ENCODE peak calls at places on chromosomes 7 and 10, in ten cellular contexts. P is GM13976, U is IMR-90, T is AG04450, H is heart right ventricle, J is AG04449, F is cardiac muscle cell, N is astrocyte, Z is fibroblast of lung, V is brain microvascular endothelial cell. I is an unnamed sample.

GRCh38 chr10:35533565-35533964 is 71.6 kb upstream of the GJD4 start:
- DNase-seq in P (no peak), U (no peak), T (no peak), H (no peak), J (no peak), F (peak; percentile 63), N (peak; percentile 63), Z (peak; percentile 15), V (no peak), I (no peak)

GRCh38 chr10:89591796-89592271 is 53.2 kb downstream of the PANK1 start:
- DNase-seq in P (no peak), U (peak; percentile 32), T (no peak), H (peak; percentile 53), J (no peak), F (peak; percentile 21), N (peak; percentile 16), Z (peak; percentile 60), V (peak; percentile 23), I (no peak)

GRCh38 chr7:8937204-8937603 is 503.8 kb downstream of the NXPH1 start:
- DNase-seq in P (no peak), U (no peak), T (no peak), H (no peak), J (no peak), F (no peak), N (no peak), Z (no peak), V (no peak), I (no peak)

GRCh38 chr7:28999839-29000238 is 41.7 kb upstream of the TRIL start:
- DNase-seq in P (no peak), U (no peak), T (no peak), H (no peak), J (no peak), F (no peak), N (no peak), Z (no peak), V (no peak), I (no peak)

GRCh38 chr10:47330804-47331203 is 8.6 kb downstream of the GDF2 start:
- DNase-seq in P (no peak), U (no peak), T (no peak), H (no peak), J (no peak), F (no peak), N (no peak), Z (no peak), V (no peak), I (no peak)

GRCh38 chr7:46738713-46739220 is 817.7 kb upstream of the IGFBP3 start:
- DNase-seq in P (no peak), U (peak; percentile 46), T (no peak), H (no peak), J (no peak), F (no peak), N (peak; percentile 30), Z (peak; percentile 23), V (no peak), I (no peak)

GRCh38 chr7:26865094-26865388 is 651 bp upstream of the SKAP2 start:
- DNase-seq in P (no peak), U (no peak), T (no peak), H (no peak), J (no peak), F (no peak), N (no peak), Z (no peak), V (no peak), I (no peak)

GRCh38 chr7:151444632-151445031 is 4.7 kb upstream of the CRYGN start:
- DNase-seq in P (no peak), U (no peak), T (no peak), H (no peak), J (no peak), F (no peak), N (no peak), Z (no peak), V (no peak), I (no peak)

GRCh38 chr10:4291995-4292394 is 507.0 kb upstream of the KLF6 start:
- DNase-seq in P (no peak), U (no peak), T (no peak), H (no peak), J (no peak), F (no peak), N (no peak), Z (peak; percentile 70), V (no peak), I (no peak)

GRCh38 chr10:76942556-76943416 is 694.8 kb downstream of the KCNMA1 start:
- DNase-seq in P (no peak), U (peak; percentile 29), T (no peak), H (no peak), J (no peak), F (peak; percentile 17), N (no peak), Z (no peak), V (no peak), I (no peak)

GRCh38 chr10:23191764-23192395 is at the start of gene PTF1A:
- DNase-seq in P (no peak), U (no peak), T (no peak), H (no peak), J (no peak), F (no peak), N (no peak), Z (no peak), V (no peak), I (no peak)

GRCh38 chr7:45652630-45653029 is 78.5 kb downstream of the ADCY1 start:
- DNase-seq in P (no peak), U (no peak), T (no peak), H (no peak), J (no peak), F (no peak), N (no peak), Z (no peak), V (no peak), I (no peak)

GRCh38 chr10:103833731-103834365 is 21.5 kb downstream of the SH3PXD2A start:
- DNase-seq in P (no peak), U (no peak), T (no peak), H (peak; percentile 92), J (no peak), F (peak; percentile 82), N (no peak), Z (peak; percentile 50), V (no peak), I (no peak)

DNA sequence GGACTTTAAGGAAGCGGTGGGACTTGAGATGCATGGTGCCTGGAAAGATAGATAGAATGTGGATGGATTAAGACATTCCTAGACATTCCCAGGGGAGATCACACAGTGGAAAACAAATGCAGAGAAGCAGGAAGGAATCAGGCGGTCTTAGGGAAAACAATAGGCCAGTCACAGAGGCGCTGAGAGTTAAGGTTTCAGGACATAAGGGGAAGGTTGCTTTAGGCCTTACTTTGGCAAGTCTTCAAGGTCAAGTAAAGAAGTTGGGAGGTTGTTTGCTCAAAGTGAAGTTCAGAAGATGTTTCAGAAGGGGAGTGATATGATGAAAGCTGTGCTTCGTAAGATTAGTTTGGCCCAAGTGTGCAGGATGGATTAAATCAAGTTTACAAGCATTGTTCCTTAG is 109.4 kb downstream of the SUGCT start:
- DNase-seq in P (no peak), U (no peak), T (no peak), H (no peak), J (no peak), F (peak; percentile 31), N (no peak), Z (no peak), V (no peak), I (no peak)
- TF ChIP-seq CTCF in P (no peak), U (no peak), T (no peak), H (no peak), J (no peak), F (no peak), N (no peak), Z (no peak), V (no peak), I (no peak)

DNA sequence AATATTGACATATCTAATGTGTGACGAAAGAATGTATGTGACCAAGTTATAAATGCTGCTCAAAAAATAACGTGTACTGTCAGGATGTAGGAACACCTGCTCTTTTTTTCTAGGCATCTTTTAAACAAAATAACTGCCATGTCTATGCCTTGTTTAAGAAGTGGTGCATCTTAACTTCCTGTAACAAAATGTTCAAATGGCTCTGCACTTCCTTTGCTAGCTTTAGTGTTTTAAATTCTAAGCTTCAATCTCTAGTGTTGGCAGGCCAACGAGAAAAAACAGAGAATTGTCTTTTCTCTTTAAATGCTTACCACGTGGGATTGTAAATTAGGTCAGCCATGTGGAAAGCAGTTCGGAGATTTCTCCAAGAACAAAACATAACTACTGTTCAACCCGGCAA is 14.6 kb upstream of the PDSS1 start:
- DNase-seq in P (no peak), U (no peak), T (no peak), H (no peak), J (no peak), F (no peak), N (no peak), Z (no peak), V (no peak), I (no peak)
- TF ChIP-seq CTCF in P (no peak), U (no peak), T (no peak), H (no peak), J (no peak), F (no peak), N (no peak), Z (no peak), V (no peak), I (no peak)

DNA sequence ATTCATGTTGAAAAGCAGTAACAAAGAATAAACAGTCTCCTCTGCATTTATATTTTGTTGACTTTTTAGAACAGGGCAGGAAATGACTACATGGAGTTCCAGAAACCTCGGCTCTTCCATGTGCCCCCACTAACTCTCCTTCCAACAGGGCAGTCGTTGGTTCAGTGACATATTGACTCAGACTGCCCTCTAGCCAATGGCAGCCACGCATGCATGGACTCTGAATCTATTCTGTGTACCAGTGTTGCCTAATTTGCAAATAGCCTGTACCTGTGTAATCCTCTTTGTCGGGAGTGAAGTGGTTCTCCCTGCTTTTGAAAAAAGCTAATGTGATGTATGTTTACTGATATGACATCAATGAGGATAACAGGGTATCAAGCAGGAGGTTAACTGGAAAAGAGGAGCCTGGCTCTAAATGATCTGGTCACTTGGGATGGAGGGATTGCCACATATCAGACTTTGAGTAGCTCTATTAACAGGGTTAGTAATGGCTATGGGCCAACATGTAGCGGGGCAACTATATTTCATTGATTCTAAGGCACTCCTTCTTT is 19.9 kb upstream of the CPN1 start:
- DNase-seq in P (no peak), U (peak; percentile 6), T (no peak), H (no peak), J (no peak), F (no peak), N (no peak), Z (no peak), V (no peak), I (no peak)
- TF ChIP-seq CTCF in P (no peak), U (no peak), T (no peak), H (no peak), J (no peak), F (no peak), N (no peak), Z (no peak), V (no peak), I (no peak)

DNA sequence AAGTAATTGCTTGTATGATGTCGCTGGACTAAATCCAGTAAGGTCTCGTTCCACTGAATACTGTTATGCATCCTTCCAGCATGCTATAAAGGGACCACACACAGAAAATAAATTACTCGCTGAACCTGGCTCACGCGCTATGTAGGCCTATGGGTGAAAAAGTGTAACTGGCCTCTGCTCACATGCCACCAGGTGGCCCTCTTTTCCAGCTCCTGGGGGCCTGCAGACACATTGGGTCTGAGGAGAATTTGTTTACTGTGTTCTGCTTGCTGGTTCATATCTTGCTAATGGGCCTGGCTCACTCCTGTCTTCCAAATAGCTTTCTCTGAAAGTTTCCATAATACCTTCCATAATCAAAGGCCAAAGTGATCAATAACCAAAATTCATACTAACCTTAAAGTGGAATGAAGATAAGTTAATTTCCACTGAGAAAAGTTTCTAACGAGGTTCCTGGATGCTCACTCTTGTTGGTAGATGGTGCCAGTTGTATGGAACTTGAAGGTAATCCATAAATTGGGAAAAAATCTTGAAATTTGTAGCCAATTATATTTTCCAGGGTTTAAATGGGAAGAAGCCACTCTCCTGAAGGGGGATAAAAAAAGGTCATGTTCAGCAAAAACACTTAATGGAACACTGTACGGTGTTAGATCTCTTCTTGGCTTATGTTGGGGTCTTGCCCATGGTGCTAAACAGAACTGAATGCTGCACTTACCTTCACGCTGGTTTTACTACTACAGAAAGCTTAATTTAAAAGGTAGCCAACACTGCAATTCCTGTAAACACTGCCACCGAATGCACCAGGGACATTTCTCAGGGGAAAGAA is 27.0 kb upstream of the ZPBP start:
- DNase-seq in P (no peak), U (no peak), T (no peak), H (no peak), J (no peak), F (no peak), N (no peak), Z (no peak), V (no peak), I (peak; percentile 22)
- TF ChIP-seq CTCF in P (peak; percentile 58), U (no peak), T (no peak), H (no peak), J (no peak), F (no peak), N (no peak), Z (no peak), V (no peak), I (peak; percentile 38)

I was measured in GM10248.